ENCODE peak calls at places on chromosomes 2 and 18, in nine cellular contexts. F is activated CD4-positive, alpha-beta T cell treated with anti-CD3 and anti-CD28 coated beads, Interleukin-2, amount 50 U/mL, for 24 hours; D is retina; P is kidney glomerular epithelial cell; T is left ventricle myocardium superior; V is activated T-helper 1 cell treated with anti-CD3 and anti-CD28 coated beads, Interleukin-2, amount 50 U/mL, for 16 hours; Q is stimulated activated CD8-positive, alpha-beta memory T cell treated with anti-CD3 and anti-CD28 coated beads, Interleukin-4, amount 100 ng/mL, for 1 hour; L is 8988T; G is GM10248. N is an unnamed sample.

GRCh38 chr2:205680067-205680466 is 2.2 kb upstream of the NRP2 start:
- DNase-seq in F (peak), D (peak), P (peak), T (no peak), V (no peak), Q (no peak), L (peak), G (peak), N (no peak)

GRCh38 chr2:200397785-200398184 is 91.3 kb downstream of the SPATS2L start:
- DNase-seq in F (no peak), D (no peak), P (peak), T (no peak), V (no peak), Q (no peak), L (no peak), G (no peak), N (no peak)

GRCh38 chr2:209773377-209773776 is 1.7 kb downstream of the UNC80 start:
- DNase-seq in F (no peak), D (no peak), P (no peak), T (no peak), V (no peak), Q (no peak), L (no peak), G (no peak), N (no peak)

GRCh38 chr2:104415284-104415683 is 438.6 kb upstream of the POU3F3 start:
- DNase-seq in F (no peak), D (no peak), P (no peak), T (no peak), V (no peak), Q (no peak), L (no peak), G (no peak), N (no peak)

GRCh38 chr2:179936654-179937053 is 70.4 kb downstream of the CWC22 start:
- DNase-seq in F (no peak), D (no peak), P (peak), T (no peak), V (no peak), Q (no peak), L (no peak), G (no peak), N (no peak)

GRCh38 chr2:102141011-102141914 is 1.3 kb upstream of the IL1R1 start:
- DNase-seq in F (no peak), D (no peak), P (no peak), T (no peak), V (no peak), Q (no peak), L (no peak), G (no peak), N (no peak)

GRCh38 chr2:83686863-83687262 is 772.2 kb downstream of the SUCLG1 start:
- DNase-seq in F (no peak), D (no peak), P (no peak), T (no peak), V (no peak), Q (no peak), L (no peak), G (no peak), N (no peak)

GRCh38 chr2:14634223-14634884 is 1.8 kb downstream of the LRATD1 start:
- DNase-seq in F (no peak), D (peak), P (peak), T (peak), V (no peak), Q (no peak), L (peak), G (peak), N (peak)

GRCh38 chr2:7014201-7014640 is 97.0 kb downstream of the RNF144A start:
- DNase-seq in F (no peak), D (no peak), P (no peak), T (no peak), V (no peak), Q (no peak), L (no peak), G (peak), N (no peak)

GRCh38 chr2:10514743-10515142 is 66.6 kb upstream of the ODC1 start:
- DNase-seq in F (no peak), D (no peak), P (no peak), T (no peak), V (no peak), Q (no peak), L (no peak), G (no peak), N (peak)

GRCh38 chr18:27577740-27578139 is 392.6 kb upstream of the CHST9 start:
- DNase-seq in F (no peak), D (peak), P (no peak), T (no peak), V (no peak), Q (no peak), L (no peak), G (no peak), N (no peak)

GRCh38 chr2:85744055-85744454 is 9.7 kb upstream of the ATOH8 start:
- DNase-seq in F (no peak), D (no peak), P (no peak), T (no peak), V (no peak), Q (no peak), L (no peak), G (no peak), N (no peak)

GRCh38 chr2:3460831-3461544 is 58.3 kb downstream of the ADI1 start:
- DNase-seq in F (no peak), D (peak), P (no peak), T (peak), V (no peak), Q (no peak), L (no peak), G (no peak), N (no peak)

GRCh38 chr2:190457256-190457655 is 49.1 kb downstream of the MFSD6 start:
- DNase-seq in F (no peak), D (no peak), P (no peak), T (no peak), V (no peak), Q (no peak), L (no peak), G (no peak), N (no peak)

GRCh38 chr2:196290149-196290548 is 118.8 kb upstream of the STK17B start:
- DNase-seq in F (no peak), D (no peak), P (no peak), T (no peak), V (no peak), Q (no peak), L (no peak), G (no peak), N (no peak)

GRCh38 chr2:50953021-50953420 is 78.9 kb downstream of the NRXN1 start:
- DNase-seq in F (no peak), D (no peak), P (peak), T (no peak), V (no peak), Q (no peak), L (no peak), G (no peak), N (no peak)

N was measured in ascending aorta.